ENCODE peak calls at places on chromosomes 5 and 9, in six cellular contexts. G is substantia nigra, A is NCI-H510A, J is LoVo, Z is Right ventricle myocardium inferior, Y is cardiac fibroblast. X is an unnamed sample.

GRCh38 chr5:149498724-149499336 is 52.4 kb downstream of the CSNK1A1 start:
- DNase-seq in G (no peak), A (no peak), J (no peak), Z (no peak), Y (no peak), X (no peak)

GRCh38 chr5:10352404-10353240 is 873 bp upstream of the MARCHF6 start:
- DNase-seq in G (no peak), A (no peak), J (no peak), Z (no peak), Y (no peak), X (peak)

GRCh38 chr9:14554866-14555265 is 138.4 kb downstream of the ZDHHC21 start:
- DNase-seq in G (no peak), A (no peak), J (no peak), Z (no peak), Y (peak), X (no peak)

GRCh38 chr9:35660966-35661413 is 2.9 kb downstream of the CCDC107 start:
- DNase-seq in G (no peak), A (no peak), J (no peak), Z (no peak), Y (peak), X (no peak)

GRCh38 chr5:67355135-67355729 is 158.6 kb upstream of the CD180 start:
- DNase-seq in G (no peak), A (no peak), J (no peak), Z (no peak), Y (no peak), X (no peak)

GRCh38 chr5:138463335-138464017 is 1.8 kb upstream of the EGR1 start:
- DNase-seq in G (no peak), A (no peak), J (no peak), Z (no peak), Y (no peak), X (peak)

GRCh38 chr5:156036640-156037039 is 290.3 kb upstream of the SGCD start:
- DNase-seq in G (no peak), A (no peak), J (no peak), Z (no peak), Y (no peak), X (no peak)

GRCh38 chr5:178505639-178506407 is 84.4 kb downstream of the COL23A1 start:
- DNase-seq in G (no peak), A (no peak), J (no peak), Z (no peak), Y (no peak), X (no peak)

GRCh38 chr5:142686968-142687367 is 1.1 kb upstream of the FGF1 start:
- DNase-seq in G (no peak), A (no peak), J (no peak), Z (peak), Y (no peak), X (no peak)

GRCh38 chr9:16611001-16611400 is 259.5 kb downstream of the BNC2 start:
- DNase-seq in G (no peak), A (no peak), J (no peak), Z (no peak), Y (peak), X (no peak)

GRCh38 chr5:18305288-18305899 is 671.1 kb downstream of the TAF11L14 start:
- DNase-seq in G (no peak), A (no peak), J (peak), Z (no peak), Y (peak), X (no peak)

GRCh38 chr5:3324421-3325101 is 271.1 kb upstream of the IRX1 start:
- DNase-seq in G (no peak), A (no peak), J (no peak), Z (peak), Y (no peak), X (no peak)

GRCh38 chr5:143128412-143129071 is 274.9 kb downstream of the NR3C1 start:
- DNase-seq in G (no peak), A (no peak), J (no peak), Z (no peak), Y (no peak), X (no peak)

GRCh38 chr9:22049411-22049810 is 40.3 kb upstream of the CDKN2B start:
- DNase-seq in G (no peak), A (no peak), J (no peak), Z (no peak), Y (peak), X (no peak)

GRCh38 chr5:81898403-81898802 is 73.4 kb upstream of the ATG10 start:
- DNase-seq in G (no peak), A (no peak), J (no peak), Z (no peak), Y (no peak), X (no peak)

GRCh38 chr9:77128125-77128789 is 49.1 kb upstream of the VPS13A start:
- DNase-seq in G (no peak), A (no peak), J (no peak), Z (no peak), Y (no peak), X (no peak)

GRCh38 chr5:56356121-56356875 is 123.2 kb upstream of the ANKRD55 start:
- DNase-seq in G (no peak), A (no peak), J (peak), Z (no peak), Y (no peak), X (no peak)

GRCh38 chr9:86921141-86921868 is 26.0 kb downstream of the GAS1 start:
- DNase-seq in G (no peak), A (no peak), J (no peak), Z (no peak), Y (no peak), X (no peak)

GRCh38 chr9:119368681-119369581 is at the start of gene BRINP1:
- DNase-seq in G (peak), A (peak), J (no peak), Z (peak), Y (peak), X (peak)

GRCh38 chr9:125189011-125189360 is 617 bp downstream of the PPP6C start:
- DNase-seq in G (no peak), A (no peak), J (no peak), Z (peak), Y (peak), X (peak)

GRCh38 chr5:157484768-157485167 is 24.8 kb downstream of the NIPAL4 start:
- DNase-seq in G (peak), A (no peak), J (no peak), Z (peak), Y (peak), X (no peak)

GRCh38 chr5:132103380-132103951 is 29.9 kb downstream of the CSF2 start:
- DNase-seq in G (no peak), A (no peak), J (peak), Z (peak), Y (peak), X (no peak)

GRCh38 chr5:83179966-83180365 is 102.6 kb downstream of the XRCC4 start:
- DNase-seq in G (no peak), A (no peak), J (no peak), Z (no peak), Y (no peak), X (no peak)

GRCh38 chr9:34179528-34180138 is 790 bp downstream of the UBAP1 start:
- DNase-seq in G (no peak), A (no peak), J (peak), Z (no peak), Y (peak), X (no peak)

GRCh38 chr5:165783024-165783423 is 2277.6 kb downstream of the MAT2B start:
- DNase-seq in G (no peak), A (no peak), J (no peak), Z (no peak), Y (no peak), X (no peak)

GRCh38 chr5:128736567-128736966 is 198.5 kb upstream of the FBN2 start:
- DNase-seq in G (peak), A (no peak), J (peak), Z (peak), Y (peak), X (no peak)

GRCh38 chr5:75729321-75729720 is 12.1 kb upstream of the POC5 start:
- DNase-seq in G (no peak), A (no peak), J (no peak), Z (no peak), Y (peak), X (no peak)